ENCODE peak calls at places on chromosomes 5 and 9, in six cellular contexts. One of them, this sample, is unnamed.

GRCh38 chr5:14213253-14213652 is 70.1 kb downstream of the TRIO start:
- DNase-seq in T-helper 2 cell: no peak
- DNase-seq in bronchial epithelial cell: peak
- DNase-seq in HTR-8/SVneo: no peak
- DNase-seq in A549: no peak
- DNase-seq in ovary: no peak
- DNase-seq in this sample: no peak

GRCh38 chr9:106859957-106860715 is 2.8 kb upstream of the ZNF462 start:
- DNase-seq in HTR-8/SVneo: peak
- DNase-seq in A549: peak
- DNase-seq in ovary: peak
- DNase-seq in bronchial epithelial cell: peak
- DNase-seq in T-helper 2 cell: no peak
- DNase-seq in this sample: no peak

GRCh38 chr5:81752644-81752963 is 1.7 kb upstream of the SSBP2 start:
- DNase-seq in ovary: no peak
- DNase-seq in A549: no peak
- DNase-seq in HTR-8/SVneo: no peak
- DNase-seq in T-helper 2 cell: no peak
- DNase-seq in bronchial epithelial cell: no peak
- DNase-seq in this sample: no peak

GRCh38 chr9:68998344-68998743 is 15.6 kb downstream of the PRKACG start:
- DNase-seq in A549: no peak
- DNase-seq in ovary: no peak
- DNase-seq in HTR-8/SVneo: no peak
- DNase-seq in bronchial epithelial cell: no peak
- DNase-seq in T-helper 2 cell: no peak
- DNase-seq in this sample: no peak

GRCh38 chr9:133119461-133120342 is 1.3 kb downstream of the RALGDS start:
- DNase-seq in T-helper 2 cell: no peak
- DNase-seq in bronchial epithelial cell: peak
- DNase-seq in ovary: no peak
- DNase-seq in HTR-8/SVneo: no peak
- DNase-seq in A549: no peak
- DNase-seq in this sample: no peak

GRCh38 chr5:71893451-71893850 is 174.4 kb downstream of the CARTPT start:
- DNase-seq in ovary: no peak
- DNase-seq in A549: no peak
- DNase-seq in HTR-8/SVneo: no peak
- DNase-seq in bronchial epithelial cell: no peak
- DNase-seq in T-helper 2 cell: no peak
- DNase-seq in this sample: no peak

GRCh38 chr9:137128158-137129088 is 10.5 kb upstream of the GRIN1 start:
- DNase-seq in T-helper 2 cell: peak
- DNase-seq in ovary: no peak
- DNase-seq in bronchial epithelial cell: no peak
- DNase-seq in A549: no peak
- DNase-seq in HTR-8/SVneo: no peak
- DNase-seq in this sample: no peak

GRCh38 chr9:19471737-19472648 is 63.2 kb downstream of the ACER2 start:
- DNase-seq in HTR-8/SVneo: peak
- DNase-seq in T-helper 2 cell: peak
- DNase-seq in ovary: peak
- DNase-seq in A549: peak
- DNase-seq in bronchial epithelial cell: peak
- DNase-seq in this sample: peak

GRCh38 chr5:115543931-115544370 is 624 bp downstream of the FEM1C start:
- DNase-seq in A549: no peak
- DNase-seq in T-helper 2 cell: peak
- DNase-seq in HTR-8/SVneo: no peak
- DNase-seq in bronchial epithelial cell: peak
- DNase-seq in ovary: no peak
- DNase-seq in this sample: no peak

GRCh38 chr5:139243425-139243965 is 45.3 kb upstream of the SIL1 start:
- DNase-seq in HTR-8/SVneo: no peak
- DNase-seq in A549: no peak
- DNase-seq in T-helper 2 cell: no peak
- DNase-seq in bronchial epithelial cell: no peak
- DNase-seq in ovary: no peak
- DNase-seq in this sample: no peak

GRCh38 chr9:36912620-36913019 is 121.4 kb downstream of the PAX5 start:
- DNase-seq in T-helper 2 cell: no peak
- DNase-seq in A549: no peak
- DNase-seq in bronchial epithelial cell: no peak
- DNase-seq in ovary: no peak
- DNase-seq in HTR-8/SVneo: no peak
- DNase-seq in this sample: no peak

GRCh38 chr9:89719202-89719601 is 114.4 kb downstream of the GADD45G start:
- DNase-seq in T-helper 2 cell: no peak
- DNase-seq in bronchial epithelial cell: peak
- DNase-seq in ovary: no peak
- DNase-seq in HTR-8/SVneo: no peak
- DNase-seq in A549: no peak
- DNase-seq in this sample: no peak

GRCh38 chr9:37508135-37508833 is 22.5 kb downstream of the POLR1E start:
- DNase-seq in ovary: no peak
- DNase-seq in A549: no peak
- DNase-seq in HTR-8/SVneo: no peak
- DNase-seq in T-helper 2 cell: no peak
- DNase-seq in bronchial epithelial cell: no peak
- DNase-seq in this sample: no peak

GRCh38 chr5:159849437-159850191 is 66.7 kb upstream of the ADRA1B start:
- DNase-seq in bronchial epithelial cell: peak
- DNase-seq in A549: no peak
- DNase-seq in ovary: no peak
- DNase-seq in T-helper 2 cell: no peak
- DNase-seq in HTR-8/SVneo: peak
- DNase-seq in this sample: no peak

GRCh38 chr5:39080597-39081204 is 6.5 kb upstream of the RICTOR start:
- DNase-seq in A549: peak
- DNase-seq in HTR-8/SVneo: peak
- DNase-seq in ovary: no peak
- DNase-seq in bronchial epithelial cell: peak
- DNase-seq in T-helper 2 cell: peak
- DNase-seq in this sample: no peak

GRCh38 chr5:59092758-59093157 is 509.9 kb downstream of the RAB3C start:
- DNase-seq in A549: no peak
- DNase-seq in ovary: no peak
- DNase-seq in bronchial epithelial cell: no peak
- DNase-seq in T-helper 2 cell: peak
- DNase-seq in HTR-8/SVneo: no peak
- DNase-seq in this sample: no peak

GRCh38 chr9:14403112-14403511 is 89.2 kb upstream of the NFIB start:
- DNase-seq in T-helper 2 cell: no peak
- DNase-seq in A549: no peak
- DNase-seq in HTR-8/SVneo: no peak
- DNase-seq in bronchial epithelial cell: no peak
- DNase-seq in ovary: no peak
- DNase-seq in this sample: no peak